ENCODE peak calls at places on chromosomes 1 and 21, in six cellular contexts. Z is C1 segment of cervical spinal cord, D is anterior cingulate cortex, F is cerebellum, N is immature natural killer cell, V is GM10248. U is an unnamed sample.

GRCh38 chr1:204989266-204990058 is 53.5 kb upstream of the CNTN2 start:
- DNase-seq in Z (peak; percentile 81), D (peak; percentile 77), F (peak; percentile 95), N (peak; percentile 13), V (peak; percentile 87), U (peak; percentile 87)

GRCh38 chr1:116128669-116129068 is 17.5 kb downstream of the MAB21L3 start:
- DNase-seq in Z (no peak), D (no peak), F (no peak), N (no peak), V (no peak), U (no peak)

GRCh38 chr1:205588691-205589445 is 42.9 kb downstream of the ELK4 start:
- DNase-seq in Z (no peak), D (peak; percentile 43), F (no peak), N (no peak), V (peak; percentile 51), U (peak; percentile 66)

GRCh38 chr21:43575466-43575841 is 83.8 kb downstream of the HSF2BP start:
- DNase-seq in Z (no peak), D (no peak), F (no peak), N (no peak), V (no peak), U (no peak)

GRCh38 chr1:195584870-195585624 is 1023.2 kb downstream of the KCNT2 start:
- DNase-seq in Z (no peak), D (no peak), F (no peak), N (no peak), V (no peak), U (no peak)

GRCh38 chr1:57156907-57157306 is 191.1 kb upstream of the C8B start:
- DNase-seq in Z (no peak), D (no peak), F (no peak), N (no peak), V (no peak), U (no peak)

GRCh38 chr1:99644302-99645004 is 1.5 kb upstream of the PALMD start:
- DNase-seq in Z (no peak), D (no peak), F (no peak), N (no peak), V (no peak), U (no peak)

GRCh38 chr1:27233677-27234053 is 767 bp upstream of the WDTC1 start:
- DNase-seq in Z (peak; percentile 20), D (no peak), F (no peak), N (peak; percentile 62), V (no peak), U (no peak)

GRCh38 chr1:234735976-234736375 is 126.0 kb upstream of the IRF2BP2 start:
- DNase-seq in Z (no peak), D (no peak), F (no peak), N (no peak), V (no peak), U (no peak)

GRCh38 chr21:45887788-45888187 is 93.8 kb upstream of the COL6A1 start:
- DNase-seq in Z (no peak), D (no peak), F (no peak), N (no peak), V (no peak), U (no peak)

GRCh38 chr21:45985471-45986315 is 4.1 kb downstream of the COL6A1 start:
- DNase-seq in Z (no peak), D (no peak), F (no peak), N (no peak), V (no peak), U (peak; percentile 80)

GRCh38 chr1:46613661-46614603 is 2.7 kb downstream of the MOB3C start:
- DNase-seq in Z (peak; percentile 45), D (peak; percentile 42), F (peak; percentile 28), N (no peak), V (peak; percentile 70), U (peak; percentile 65)

GRCh38 chr1:29953938-29954337 is 717.6 kb downstream of the PTPRU start:
- DNase-seq in Z (no peak), D (no peak), F (no peak), N (no peak), V (no peak), U (no peak)

GRCh38 chr1:66371233-66372005 is 162.5 kb upstream of the SGIP1 start:
- DNase-seq in Z (no peak), D (no peak), F (no peak), N (no peak), V (no peak), U (no peak)